ENCODE peak calls at places on chromosomes 7 and 10, in eight cellular contexts. One of them, this sample, is unnamed.

GRCh38 chr7:45978010-45978681 is 57.1 kb upstream of the IGFBP3 start:
- DNase-seq in fibroblast of lung: peak
- DNase-seq in dorsolateral prefrontal cortex: no peak
- DNase-seq in endodermal cell: peak
- DNase-seq in AG09309: peak
- DNase-seq in fibroblast of pulmonary artery: peak
- DNase-seq in kidney: no peak
- DNase-seq in AG04450: peak
- DNase-seq in this sample: peak

GRCh38 chr7:79837915-79838314 is 296.7 kb upstream of the GNAI1 start:
- DNase-seq in AG09309: no peak
- DNase-seq in AG04450: no peak
- DNase-seq in fibroblast of lung: no peak
- DNase-seq in kidney: no peak
- DNase-seq in fibroblast of pulmonary artery: peak
- DNase-seq in endodermal cell: no peak
- DNase-seq in dorsolateral prefrontal cortex: no peak
- DNase-seq in this sample: no peak

GRCh38 chr7:25495342-25495855 is 267.1 kb upstream of the NPVF start:
- DNase-seq in AG09309: no peak
- DNase-seq in dorsolateral prefrontal cortex: no peak
- DNase-seq in endodermal cell: peak
- DNase-seq in fibroblast of pulmonary artery: no peak
- DNase-seq in AG04450: no peak
- DNase-seq in fibroblast of lung: no peak
- DNase-seq in kidney: no peak
- DNase-seq in this sample: no peak

GRCh38 chr7:155206286-155207020 is 91.2 kb upstream of the INSIG1 start:
- DNase-seq in kidney: no peak
- DNase-seq in fibroblast of pulmonary artery: peak
- DNase-seq in dorsolateral prefrontal cortex: no peak
- DNase-seq in endodermal cell: no peak
- DNase-seq in fibroblast of lung: peak
- DNase-seq in AG09309: peak
- DNase-seq in AG04450: peak
- DNase-seq in this sample: peak

GRCh38 chr10:100802607-100803006 is 57.2 kb downstream of the PAX2 start:
- DNase-seq in fibroblast of pulmonary artery: no peak
- DNase-seq in dorsolateral prefrontal cortex: no peak
- DNase-seq in kidney: no peak
- DNase-seq in AG04450: no peak
- DNase-seq in AG09309: no peak
- DNase-seq in fibroblast of lung: no peak
- DNase-seq in endodermal cell: no peak
- DNase-seq in this sample: no peak

GRCh38 chr10:86967481-86967941 is 771 bp upstream of the ADIRF start:
- DNase-seq in fibroblast of lung: no peak
- DNase-seq in endodermal cell: no peak
- DNase-seq in AG04450: no peak
- DNase-seq in AG09309: no peak
- DNase-seq in fibroblast of pulmonary artery: no peak
- DNase-seq in kidney: peak
- DNase-seq in dorsolateral prefrontal cortex: no peak
- DNase-seq in this sample: no peak

GRCh38 chr10:28668363-28669226 is 8.7 kb upstream of the BAMBI start:
- DNase-seq in AG09309: no peak
- DNase-seq in AG04450: no peak
- DNase-seq in endodermal cell: peak
- DNase-seq in fibroblast of pulmonary artery: peak
- DNase-seq in fibroblast of lung: peak
- DNase-seq in kidney: peak
- DNase-seq in dorsolateral prefrontal cortex: no peak
- DNase-seq in this sample: peak

GRCh38 chr7:149773446-149774236 is at the start of gene ZNF467:
- DNase-seq in fibroblast of pulmonary artery: peak
- DNase-seq in AG09309: no peak
- DNase-seq in AG04450: no peak
- DNase-seq in fibroblast of lung: peak
- DNase-seq in kidney: peak
- DNase-seq in endodermal cell: peak
- DNase-seq in dorsolateral prefrontal cortex: no peak
- DNase-seq in this sample: peak

GRCh38 chr10:122786269-122786668 is 59.4 kb downstream of the CUZD1 start:
- DNase-seq in endodermal cell: peak
- DNase-seq in kidney: no peak
- DNase-seq in AG09309: no peak
- DNase-seq in fibroblast of lung: no peak
- DNase-seq in AG04450: no peak
- DNase-seq in fibroblast of pulmonary artery: peak
- DNase-seq in dorsolateral prefrontal cortex: no peak
- DNase-seq in this sample: no peak

GRCh38 chr7:192701-193536 is 548 bp downstream of the FAM20C start:
- DNase-seq in fibroblast of lung: no peak
- DNase-seq in fibroblast of pulmonary artery: peak
- DNase-seq in kidney: peak
- DNase-seq in endodermal cell: peak
- DNase-seq in dorsolateral prefrontal cortex: no peak
- DNase-seq in AG04450: no peak
- DNase-seq in AG09309: no peak
- DNase-seq in this sample: no peak

GRCh38 chr7:36128448-36129047 is 24.5 kb upstream of the EEPD1 start:
- DNase-seq in AG09309: peak
- DNase-seq in endodermal cell: peak
- DNase-seq in AG04450: peak
- DNase-seq in kidney: peak
- DNase-seq in fibroblast of lung: peak
- DNase-seq in fibroblast of pulmonary artery: peak
- DNase-seq in dorsolateral prefrontal cortex: peak
- DNase-seq in this sample: no peak

GRCh38 chr7:41116817-41117216 is 586.1 kb downstream of the INHBA start:
- DNase-seq in kidney: no peak
- DNase-seq in endodermal cell: no peak
- DNase-seq in fibroblast of pulmonary artery: no peak
- DNase-seq in AG04450: no peak
- DNase-seq in dorsolateral prefrontal cortex: no peak
- DNase-seq in AG09309: no peak
- DNase-seq in fibroblast of lung: no peak
- DNase-seq in this sample: no peak

GRCh38 chr7:157513682-157514081 is 176.9 kb downstream of the DNAJB6 start:
- DNase-seq in endodermal cell: peak
- DNase-seq in fibroblast of lung: no peak
- DNase-seq in AG09309: no peak
- DNase-seq in fibroblast of pulmonary artery: no peak
- DNase-seq in AG04450: no peak
- DNase-seq in kidney: no peak
- DNase-seq in dorsolateral prefrontal cortex: no peak
- DNase-seq in this sample: no peak

GRCh38 chr7:32335107-32335506 is 155.1 kb downstream of the LSM5 start:
- DNase-seq in endodermal cell: no peak
- DNase-seq in fibroblast of lung: no peak
- DNase-seq in fibroblast of pulmonary artery: peak
- DNase-seq in AG09309: no peak
- DNase-seq in AG04450: no peak
- DNase-seq in kidney: no peak
- DNase-seq in dorsolateral prefrontal cortex: no peak
- DNase-seq in this sample: no peak

GRCh38 chr10:57535306-57535705 is 732.4 kb downstream of the IPMK start:
- DNase-seq in endodermal cell: no peak
- DNase-seq in AG09309: no peak
- DNase-seq in fibroblast of lung: no peak
- DNase-seq in kidney: no peak
- DNase-seq in fibroblast of pulmonary artery: no peak
- DNase-seq in AG04450: no peak
- DNase-seq in dorsolateral prefrontal cortex: no peak
- DNase-seq in this sample: no peak

GRCh38 chr10:44978570-44979280 is at the start of gene DEPP1:
- DNase-seq in dorsolateral prefrontal cortex: peak
- DNase-seq in fibroblast of pulmonary artery: peak
- DNase-seq in endodermal cell: peak
- DNase-seq in AG09309: peak
- DNase-seq in fibroblast of lung: peak
- DNase-seq in kidney: peak
- DNase-seq in AG04450: peak
- DNase-seq in this sample: peak

GRCh38 chr7:5695709-5696345 is 85.6 kb downstream of the RNF216 start:
- DNase-seq in dorsolateral prefrontal cortex: no peak
- DNase-seq in endodermal cell: no peak
- DNase-seq in AG04450: peak
- DNase-seq in fibroblast of pulmonary artery: peak
- DNase-seq in fibroblast of lung: peak
- DNase-seq in kidney: peak
- DNase-seq in AG09309: no peak
- DNase-seq in this sample: no peak

GRCh38 chr10:64379898-64380297 is 858.7 kb downstream of the REEP3 start:
- DNase-seq in fibroblast of lung: no peak
- DNase-seq in fibroblast of pulmonary artery: no peak
- DNase-seq in kidney: no peak
- DNase-seq in endodermal cell: peak
- DNase-seq in AG04450: no peak
- DNase-seq in AG09309: no peak
- DNase-seq in dorsolateral prefrontal cortex: no peak
- DNase-seq in this sample: no peak
- TF ChIP-seq CTCF in fibroblast of lung: no peak
- TF ChIP-seq CTCF in fibroblast of pulmonary artery: no peak
- TF ChIP-seq CTCF in kidney: peak
- TF ChIP-seq CTCF in endodermal cell: peak
- TF ChIP-seq CTCF in AG04450: no peak
- TF ChIP-seq CTCF in AG09309: no peak
- TF ChIP-seq CTCF in dorsolateral prefrontal cortex: no peak
- TF ChIP-seq CTCF in this sample: no peak

GRCh38 chr10:126058104-126058503 is 161.7 kb downstream of the FANK1 start:
- DNase-seq in kidney: no peak
- DNase-seq in endodermal cell: no peak
- DNase-seq in fibroblast of lung: no peak
- DNase-seq in dorsolateral prefrontal cortex: no peak
- DNase-seq in AG04450: no peak
- DNase-seq in AG09309: no peak
- DNase-seq in fibroblast of pulmonary artery: no peak
- DNase-seq in this sample: no peak
- TF ChIP-seq CTCF in kidney: no peak
- TF ChIP-seq CTCF in endodermal cell: no peak
- TF ChIP-seq CTCF in fibroblast of lung: no peak
- TF ChIP-seq CTCF in dorsolateral prefrontal cortex: no peak
- TF ChIP-seq CTCF in AG04450: no peak
- TF ChIP-seq CTCF in AG09309: no peak
- TF ChIP-seq CTCF in fibroblast of pulmonary artery: no peak
- TF ChIP-seq CTCF in this sample: no peak

DNA sequence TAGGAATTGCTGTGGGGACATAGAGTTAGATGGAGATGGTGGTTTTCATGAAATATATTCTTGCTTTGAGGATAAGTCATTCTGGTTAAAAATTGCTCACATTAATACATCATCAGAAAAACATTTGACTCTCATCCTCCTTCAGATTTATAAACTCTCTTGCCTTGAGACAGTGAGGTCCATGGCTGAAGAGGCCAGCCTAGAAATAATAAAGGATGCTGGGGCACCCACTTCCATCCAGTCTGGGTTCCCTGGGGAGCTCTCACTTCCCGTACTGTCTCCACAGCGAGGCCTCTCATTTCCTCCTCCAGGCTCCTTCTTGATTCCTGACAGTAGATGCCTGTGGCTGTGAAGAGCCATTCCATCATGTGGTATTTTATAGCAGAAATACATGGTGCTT is 73.3 kb upstream of the PRKG1 start:
- DNase-seq in fibroblast of pulmonary artery: peak
- DNase-seq in dorsolateral prefrontal cortex: no peak
- DNase-seq in endodermal cell: no peak
- DNase-seq in AG04450: no peak
- DNase-seq in fibroblast of lung: no peak
- DNase-seq in AG09309: no peak
- DNase-seq in kidney: no peak
- DNase-seq in this sample: no peak
- TF ChIP-seq CTCF in fibroblast of pulmonary artery: no peak
- TF ChIP-seq CTCF in dorsolateral prefrontal cortex: no peak
- TF ChIP-seq CTCF in endodermal cell: no peak
- TF ChIP-seq CTCF in AG04450: no peak
- TF ChIP-seq CTCF in fibroblast of lung: no peak
- TF ChIP-seq CTCF in AG09309: no peak
- TF ChIP-seq CTCF in kidney: no peak
- TF ChIP-seq CTCF in this sample: no peak

DNA sequence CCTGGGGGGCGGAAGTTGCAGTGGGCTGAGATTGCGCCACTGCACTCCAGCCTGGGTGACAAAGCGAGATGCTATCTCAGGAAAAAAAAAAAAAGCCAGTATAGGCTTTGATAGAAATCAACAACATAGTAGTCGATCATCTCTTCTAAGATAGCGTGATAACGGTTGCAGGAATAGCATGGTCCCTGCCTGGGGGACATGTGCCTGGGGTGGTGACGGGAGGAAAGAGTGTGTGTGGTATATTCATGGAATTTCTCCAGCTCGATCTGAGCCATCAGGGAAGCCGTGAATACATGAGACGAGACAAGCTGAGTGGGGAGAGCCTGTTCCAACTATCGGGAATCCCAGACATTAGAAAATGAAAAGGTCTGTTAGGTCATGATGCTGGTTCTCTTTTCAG is 229.6 kb downstream of the CCDC3 start:
- DNase-seq in AG04450: no peak
- DNase-seq in endodermal cell: no peak
- DNase-seq in dorsolateral prefrontal cortex: no peak
- DNase-seq in fibroblast of lung: no peak
- DNase-seq in AG09309: no peak
- DNase-seq in kidney: no peak
- DNase-seq in fibroblast of pulmonary artery: no peak
- DNase-seq in this sample: no peak
- TF ChIP-seq CTCF in AG04450: no peak
- TF ChIP-seq CTCF in endodermal cell: no peak
- TF ChIP-seq CTCF in dorsolateral prefrontal cortex: no peak
- TF ChIP-seq CTCF in fibroblast of lung: no peak
- TF ChIP-seq CTCF in AG09309: no peak
- TF ChIP-seq CTCF in kidney: no peak
- TF ChIP-seq CTCF in fibroblast of pulmonary artery: no peak
- TF ChIP-seq CTCF in this sample: no peak

GRCh38 chr10:88687853-88688467 is 18.1 kb upstream of the LIPK start:
- DNase-seq in fibroblast of pulmonary artery: peak
- DNase-seq in kidney: no peak
- DNase-seq in AG09309: no peak
- DNase-seq in fibroblast of lung: peak
- DNase-seq in dorsolateral prefrontal cortex: no peak
- DNase-seq in endodermal cell: no peak
- DNase-seq in AG04450: no peak
- DNase-seq in this sample: no peak
- TF ChIP-seq CTCF in fibroblast of pulmonary artery: peak
- TF ChIP-seq CTCF in kidney: peak
- TF ChIP-seq CTCF in AG09309: peak
- TF ChIP-seq CTCF in fibroblast of lung: peak
- TF ChIP-seq CTCF in dorsolateral prefrontal cortex: peak
- TF ChIP-seq CTCF in endodermal cell: peak
- TF ChIP-seq CTCF in AG04450: peak
- TF ChIP-seq CTCF in this sample: peak

DNA sequence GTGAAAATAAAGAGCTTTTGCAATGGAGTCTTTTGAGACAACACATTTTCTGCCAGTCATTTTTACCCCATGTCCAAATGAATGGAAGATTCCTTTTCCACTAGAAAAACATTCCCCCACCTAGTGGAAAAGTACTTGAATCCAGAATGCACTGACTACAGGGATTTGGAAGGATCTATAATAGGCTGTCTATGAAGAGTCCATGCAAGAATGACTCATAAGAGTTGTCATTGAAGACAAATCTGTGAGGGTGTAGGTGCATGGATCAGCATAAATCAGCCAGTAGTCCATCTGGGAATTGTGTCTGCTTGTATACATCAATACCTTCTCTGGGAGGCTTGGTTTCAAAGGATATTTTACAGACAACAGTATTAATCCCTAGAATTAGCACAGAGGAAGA is 32.5 kb upstream of the TRUB1 start:
- DNase-seq in fibroblast of lung: no peak
- DNase-seq in fibroblast of pulmonary artery: peak
- DNase-seq in dorsolateral prefrontal cortex: no peak
- DNase-seq in AG04450: no peak
- DNase-seq in AG09309: no peak
- DNase-seq in kidney: no peak
- DNase-seq in endodermal cell: no peak
- DNase-seq in this sample: no peak
- TF ChIP-seq CTCF in fibroblast of lung: no peak
- TF ChIP-seq CTCF in fibroblast of pulmonary artery: no peak
- TF ChIP-seq CTCF in dorsolateral prefrontal cortex: no peak
- TF ChIP-seq CTCF in AG04450: no peak
- TF ChIP-seq CTCF in AG09309: peak
- TF ChIP-seq CTCF in kidney: no peak
- TF ChIP-seq CTCF in endodermal cell: no peak
- TF ChIP-seq CTCF in this sample: no peak

This sample was measured in activated CD8-positive, alpha-beta T cell treated with anti-CD3 and anti-CD28 coated beads for 36 hours.